ENCODE peak calls at places on chromosomes 12 and 14, in eight cellular contexts. B, X, T, Y, Z, J, K and P are unnamed samples.

GRCh38 chr14:102046337-102047278 is 40.2 kb downstream of the HSP90AA1 start:
- DNase-seq in J (peak), B (no peak), T (peak), X (peak), Y (no peak), K (peak), Z (peak), P (peak)

GRCh38 chr12:7834701-7835100 is 38.0 kb downstream of the SLC2A14 start:
- DNase-seq in K (no peak), X (peak), Z (peak), Y (no peak), B (no peak), T (no peak), J (peak), P (no peak)

GRCh38 chr14:37252434-37252833 is 54.7 kb downstream of the MIPOL1 start:
- DNase-seq in B (no peak), Y (no peak), T (no peak), X (no peak), Z (no peak), J (no peak), K (no peak), P (no peak)

GRCh38 chr12:123056709-123057108 is 76.2 kb downstream of the ARL6IP4 start:
- DNase-seq in T (no peak), B (no peak), Y (no peak), Z (no peak), K (no peak), J (no peak), X (no peak), P (no peak)

GRCh38 chr12:70366581-70367267 is 634 bp downstream of the KCNMB4 start:
- DNase-seq in X (peak), B (no peak), J (peak), K (peak), T (peak), Y (peak), Z (peak), P (peak)

GRCh38 chr12:53378705-53379388 is 1.1 kb upstream of the SP1 start:
- DNase-seq in Z (peak), T (peak), B (no peak), K (no peak), X (no peak), J (no peak), Y (no peak), P (peak)

GRCh38 chr12:6839482-6840201 is 1.1 kb upstream of the GNB3 start:
- DNase-seq in Z (no peak), X (peak), T (no peak), B (no peak), J (no peak), K (no peak), Y (no peak), P (no peak)

GRCh38 chr12:117857632-117858274 is 111.0 kb downstream of the KSR2 start:
- DNase-seq in X (peak), Y (no peak), B (no peak), T (no peak), Z (peak), J (peak), K (peak), P (peak)

GRCh38 chr12:25743679-25744078 is 190.6 kb upstream of the LMNTD1 start:
- DNase-seq in Y (no peak), J (no peak), X (no peak), Z (no peak), K (no peak), B (no peak), T (no peak), P (no peak)

GRCh38 chr14:38848243-38848642 is 254.8 kb downstream of the SEC23A start:
- DNase-seq in J (no peak), X (no peak), Z (no peak), B (no peak), K (no peak), T (no peak), Y (no peak), P (no peak)